ENCODE peak calls at places on chromosomes 2 and 18, in six cellular contexts. F, H, J, L, K and Y are unnamed samples.

GRCh38 chr18:60962629-60963028 is 370.6 kb upstream of the CDH20 start:
- DNase-seq in F (no peak), H (no peak), J (no peak), L (no peak), K (no peak), Y (no peak)

GRCh38 chr18:79870369-79871025 is 72.8 kb downstream of the KCNG2 start:
- DNase-seq in F (no peak), H (no peak), J (no peak), L (no peak), K (no peak), Y (no peak)

GRCh38 chr2:174059875-174060226 is 94.7 kb upstream of the SP3 start:
- DNase-seq in F (peak), H (no peak), J (no peak), L (no peak), K (no peak), Y (no peak)

GRCh38 chr2:236775521-236775920 is 205.9 kb downstream of the ACKR3 start:
- DNase-seq in F (no peak), H (no peak), J (no peak), L (no peak), K (no peak), Y (no peak)

GRCh38 chr18:51582551-51582950 is 385.1 kb upstream of the MEX3C start:
- DNase-seq in F (no peak), H (no peak), J (no peak), L (no peak), K (no peak), Y (no peak)

GRCh38 chr2:120205901-120206581 is 17.2 kb downstream of the TMEM185B start:
- DNase-seq in F (peak), H (no peak), J (no peak), L (peak), K (no peak), Y (no peak)

GRCh38 chr2:57075226-57075625 is 891.4 kb downstream of the CCDC85A start:
- DNase-seq in F (no peak), H (no peak), J (no peak), L (no peak), K (no peak), Y (no peak)

GRCh38 chr18:36427831-36428230 is 130.3 kb downstream of the FHOD3 start:
- DNase-seq in F (no peak), H (no peak), J (no peak), L (no peak), K (no peak), Y (no peak)

GRCh38 chr18:24538421-24539264 is 78.2 kb downstream of the HRH4 start:
- DNase-seq in F (no peak), H (no peak), J (no peak), L (peak), K (no peak), Y (no peak)

GRCh38 chr2:241015439-241015838 is 17.0 kb downstream of the SNED1 start:
- DNase-seq in F (no peak), H (peak), J (peak), L (no peak), K (no peak), Y (no peak)

GRCh38 chr18:13495980-13496379 is 230.4 kb downstream of the FAM210A start:
- DNase-seq in F (no peak), H (no peak), J (no peak), L (no peak), K (no peak), Y (no peak)

GRCh38 chr2:17430326-17430725 is 87.9 kb downstream of the RAD51AP2 start:
- DNase-seq in F (no peak), H (no peak), J (no peak), L (no peak), K (no peak), Y (no peak)

GRCh38 chr2:37156857-37157714 is at the start of gene EIF2AK2:
- DNase-seq in F (peak), H (peak), J (peak), L (peak), K (peak), Y (peak)

GRCh38 chr2:183575481-183575880 is 451.2 kb downstream of the NUP35 start:
- DNase-seq in F (no peak), H (no peak), J (no peak), L (no peak), K (no peak), Y (no peak)

GRCh38 chr18:55509631-55510372 is 78.2 kb downstream of the TCF4 start:
- DNase-seq in F (peak), H (no peak), J (no peak), L (no peak), K (no peak), Y (peak)

GRCh38 chr2:3223080-3223923 is 154.3 kb downstream of the EIPR1 start:
- DNase-seq in F (peak), H (no peak), J (no peak), L (no peak), K (no peak), Y (peak)

GRCh38 chr2:96315400-96316071 is 9.6 kb upstream of the ITPRIPL1 start:
- DNase-seq in F (peak), H (no peak), J (no peak), L (no peak), K (no peak), Y (peak)

GRCh38 chr2:177332041-177332991 is 60.3 kb upstream of the AGPS start:
- DNase-seq in F (peak), H (peak), J (peak), L (peak), K (no peak), Y (peak)

GRCh38 chr2:32812316-32812715 is 134.4 kb upstream of the LTBP1 start:
- DNase-seq in F (peak), H (no peak), J (no peak), L (no peak), K (no peak), Y (no peak)

GRCh38 chr2:191869178-191869577 is 22.3 kb upstream of the CAVIN2 start:
- DNase-seq in F (peak), H (no peak), J (peak), L (peak), K (no peak), Y (no peak)
- TF ChIP-seq CTCF in F (peak), H (no peak), J (peak), L (peak), K (no peak), Y (peak)

GRCh38 chr2:24883946-24884345 is 36.1 kb downstream of the ADCY3 start:
- DNase-seq in F (peak), H (peak), J (peak), L (no peak), K (no peak), Y (no peak)

GRCh38 chr2:24878341-24878740 is 41.7 kb downstream of the ADCY3 start:
- DNase-seq in F (peak), H (no peak), J (no peak), L (no peak), K (no peak), Y (no peak)

GRCh38 chr2:24881158-24881557 is 38.9 kb downstream of the ADCY3 start:
- DNase-seq in F (no peak), H (no peak), J (no peak), L (no peak), K (no peak), Y (no peak)

GRCh38 chr2:24885221-24886113 is 34.6 kb downstream of the ADCY3 start:
- DNase-seq in F (no peak), H (no peak), J (no peak), L (no peak), K (no peak), Y (peak)

DNA sequence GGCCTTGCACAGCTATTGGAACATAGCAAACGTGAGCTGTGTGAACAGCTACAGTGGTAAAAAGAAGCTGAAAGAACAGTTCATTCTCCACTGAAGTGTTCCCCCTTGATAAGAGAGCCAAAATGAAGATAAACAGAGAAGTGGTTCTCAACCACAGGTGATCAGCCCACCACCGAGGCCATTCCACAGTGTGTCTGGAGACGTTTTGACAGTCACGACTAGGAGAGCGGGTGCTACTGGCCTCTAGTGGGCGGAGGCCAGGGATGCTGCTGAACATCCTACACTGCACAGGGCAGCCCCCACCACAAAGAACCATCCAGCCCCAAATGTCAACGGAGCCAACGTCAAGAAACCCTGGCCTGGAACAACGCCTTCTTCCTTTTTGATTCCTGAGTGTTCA is 38.4 kb downstream of the ADCY3 start:
- DNase-seq in F (no peak), H (no peak), J (no peak), L (no peak), K (no peak), Y (no peak)
- TF ChIP-seq CTCF in F (no peak), H (no peak), J (no peak), L (no peak), K (no peak), Y (no peak)

DNA sequence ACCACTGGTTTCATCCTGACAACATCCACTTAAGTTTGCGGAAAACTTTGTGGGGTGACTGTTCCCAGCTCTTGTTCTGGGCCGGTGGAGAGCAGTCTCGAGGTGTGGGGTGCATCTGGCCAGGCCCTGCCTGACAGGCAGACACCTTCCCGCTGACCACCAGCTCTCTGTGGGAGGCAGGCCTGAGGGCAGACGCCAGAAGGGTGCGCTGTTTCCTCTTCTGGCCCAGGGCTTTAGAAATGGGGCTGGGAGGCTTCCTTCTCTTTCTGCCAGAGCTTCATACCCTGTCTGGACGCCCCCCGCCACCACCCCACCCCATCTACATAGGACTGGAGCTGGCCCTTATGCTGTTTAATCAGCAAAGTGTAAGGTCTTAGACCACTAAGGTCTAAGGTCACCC is 263.8 kb downstream of the LOXHD1 start:
- DNase-seq in F (no peak), H (no peak), J (no peak), L (no peak), K (peak), Y (no peak)
- TF ChIP-seq CTCF in F (no peak), H (no peak), J (no peak), L (peak), K (no peak), Y (no peak)

GRCh38 chr2:6526093-6526824 is 339.4 kb downstream of the CMPK2 start:
- DNase-seq in F (no peak), H (no peak), J (no peak), L (peak), K (no peak), Y (peak)
- TF ChIP-seq CTCF in F (no peak), H (no peak), J (no peak), L (peak), K (peak), Y (no peak)

DNA sequence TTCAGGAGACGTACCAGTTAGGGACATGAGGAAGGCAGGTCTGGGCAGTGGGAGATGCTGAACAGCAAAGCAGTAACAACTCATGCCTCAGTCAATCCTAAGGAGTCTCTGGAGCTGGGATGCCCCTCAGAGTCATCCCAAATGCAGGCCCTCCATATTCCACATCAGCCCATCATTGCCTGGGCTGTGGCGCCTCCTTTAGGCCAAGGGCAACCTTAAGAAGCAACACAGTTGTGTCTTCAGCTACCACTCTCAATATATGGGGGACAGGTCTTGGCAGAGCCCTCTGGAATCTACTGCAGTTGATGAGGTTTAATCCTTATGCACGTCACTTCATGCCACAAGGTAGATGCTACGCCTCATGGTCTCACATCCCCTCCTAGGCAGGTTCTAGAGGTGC is 682.0 kb upstream of the RAB6C start:
- DNase-seq in F (no peak), H (no peak), J (no peak), L (no peak), K (no peak), Y (no peak)
- TF ChIP-seq CTCF in F (no peak), H (no peak), J (no peak), L (no peak), K (no peak), Y (no peak)